ENCODE peak calls at places on chromosomes 11 and 22, in ten cellular contexts. One of them, this sample, is unnamed.

GRCh38 chr22:26435327-26436093 is 6.5 kb downstream of the ASPHD2 start:
- DNase-seq in HCT116: no peak
- DNase-seq in lung: no peak
- DNase-seq in body of pancreas: no peak
- DNase-seq in cardiac muscle cell: no peak
- DNase-seq in CD8-positive, alpha-beta T cell: no peak
- DNase-seq in stomach: no peak
- DNase-seq in mammary epithelial cell: no peak
- DNase-seq in GM23338: no peak
- DNase-seq in thoracic aorta: no peak
- DNase-seq in this sample: no peak

GRCh38 chr11:119490253-119491006 is 67.5 kb upstream of the THY1 start:
- DNase-seq in HCT116: no peak
- DNase-seq in lung: no peak
- DNase-seq in body of pancreas: no peak
- DNase-seq in cardiac muscle cell: no peak
- DNase-seq in CD8-positive, alpha-beta T cell: no peak
- DNase-seq in stomach: no peak
- DNase-seq in mammary epithelial cell: no peak
- DNase-seq in GM23338: no peak
- DNase-seq in thoracic aorta: no peak
- DNase-seq in this sample: no peak

GRCh38 chr11:66316849-66317251 is at the start of gene CD248:
- DNase-seq in HCT116: no peak
- DNase-seq in lung: no peak
- DNase-seq in body of pancreas: no peak
- DNase-seq in cardiac muscle cell: peak; percentile 89
- DNase-seq in CD8-positive, alpha-beta T cell: no peak
- DNase-seq in stomach: no peak
- DNase-seq in mammary epithelial cell: no peak
- DNase-seq in GM23338: peak; percentile 75
- DNase-seq in thoracic aorta: no peak
- DNase-seq in this sample: no peak

GRCh38 chr11:7490054-7490453 is 4.7 kb downstream of the OLFML1 start:
- DNase-seq in HCT116: no peak
- DNase-seq in lung: no peak
- DNase-seq in body of pancreas: peak; percentile 17
- DNase-seq in cardiac muscle cell: no peak
- DNase-seq in CD8-positive, alpha-beta T cell: no peak
- DNase-seq in stomach: no peak
- DNase-seq in mammary epithelial cell: peak; percentile 29
- DNase-seq in GM23338: no peak
- DNase-seq in thoracic aorta: no peak
- DNase-seq in this sample: no peak

GRCh38 chr11:88398372-88399140 is 61.0 kb upstream of the CTSC start:
- DNase-seq in HCT116: peak; percentile 12
- DNase-seq in lung: no peak
- DNase-seq in body of pancreas: no peak
- DNase-seq in cardiac muscle cell: no peak
- DNase-seq in CD8-positive, alpha-beta T cell: no peak
- DNase-seq in stomach: no peak
- DNase-seq in mammary epithelial cell: peak; percentile 94
- DNase-seq in GM23338: no peak
- DNase-seq in thoracic aorta: no peak
- DNase-seq in this sample: no peak

GRCh38 chr22:32866953-32867352 is 65.4 kb downstream of the TIMP3 start:
- DNase-seq in HCT116: no peak
- DNase-seq in lung: no peak
- DNase-seq in body of pancreas: no peak
- DNase-seq in cardiac muscle cell: no peak
- DNase-seq in CD8-positive, alpha-beta T cell: no peak
- DNase-seq in stomach: no peak
- DNase-seq in mammary epithelial cell: no peak
- DNase-seq in GM23338: no peak
- DNase-seq in thoracic aorta: no peak
- DNase-seq in this sample: no peak

GRCh38 chr11:101321222-101321621 is 191.6 kb upstream of the PGR start:
- DNase-seq in HCT116: no peak
- DNase-seq in lung: peak; percentile 77
- DNase-seq in body of pancreas: no peak
- DNase-seq in cardiac muscle cell: no peak
- DNase-seq in CD8-positive, alpha-beta T cell: no peak
- DNase-seq in stomach: no peak
- DNase-seq in mammary epithelial cell: peak; percentile 44
- DNase-seq in GM23338: peak; percentile 54
- DNase-seq in thoracic aorta: no peak
- DNase-seq in this sample: no peak

GRCh38 chr22:41966607-41967240 is 2.5 kb upstream of the SEPTIN3 start:
- DNase-seq in HCT116: peak; percentile 48
- DNase-seq in lung: no peak
- DNase-seq in body of pancreas: peak; percentile 53
- DNase-seq in cardiac muscle cell: peak; percentile 25
- DNase-seq in CD8-positive, alpha-beta T cell: no peak
- DNase-seq in stomach: peak; percentile 38
- DNase-seq in mammary epithelial cell: peak; percentile 87
- DNase-seq in GM23338: peak; percentile 83
- DNase-seq in thoracic aorta: no peak
- DNase-seq in this sample: no peak

GRCh38 chr11:104944080-104944479 is 24.3 kb downstream of the CASP4 start:
- DNase-seq in HCT116: no peak
- DNase-seq in lung: no peak
- DNase-seq in body of pancreas: no peak
- DNase-seq in cardiac muscle cell: no peak
- DNase-seq in CD8-positive, alpha-beta T cell: no peak
- DNase-seq in stomach: no peak
- DNase-seq in mammary epithelial cell: no peak
- DNase-seq in GM23338: no peak
- DNase-seq in thoracic aorta: no peak
- DNase-seq in this sample: no peak

GRCh38 chr11:96105197-96105895 is 181.4 kb upstream of the MTMR2 start:
- DNase-seq in HCT116: no peak
- DNase-seq in lung: no peak
- DNase-seq in body of pancreas: no peak
- DNase-seq in cardiac muscle cell: no peak
- DNase-seq in CD8-positive, alpha-beta T cell: no peak
- DNase-seq in stomach: no peak
- DNase-seq in mammary epithelial cell: peak; percentile 33
- DNase-seq in GM23338: no peak
- DNase-seq in thoracic aorta: no peak
- DNase-seq in this sample: no peak

GRCh38 chr11:65695459-65696241 is 16.4 kb upstream of the KAT5 start:
- DNase-seq in HCT116: peak; percentile 26
- DNase-seq in lung: no peak
- DNase-seq in body of pancreas: peak; percentile 80
- DNase-seq in cardiac muscle cell: no peak
- DNase-seq in CD8-positive, alpha-beta T cell: no peak
- DNase-seq in stomach: peak; percentile 91
- DNase-seq in mammary epithelial cell: peak; percentile 57
- DNase-seq in GM23338: no peak
- DNase-seq in thoracic aorta: no peak
- DNase-seq in this sample: no peak

GRCh38 chr11:3049430-3050243 is 7.6 kb downstream of the CARS1 start:
- DNase-seq in HCT116: peak; percentile 35
- DNase-seq in lung: peak; percentile 59
- DNase-seq in body of pancreas: peak; percentile 81
- DNase-seq in cardiac muscle cell: no peak
- DNase-seq in CD8-positive, alpha-beta T cell: peak; percentile 73
- DNase-seq in stomach: peak; percentile 76
- DNase-seq in mammary epithelial cell: peak; percentile 88
- DNase-seq in GM23338: no peak
- DNase-seq in thoracic aorta: peak; percentile 55
- DNase-seq in this sample: peak; percentile 51

GRCh38 chr22:24542641-24543040 is 12.3 kb downstream of the GUCD1 start:
- DNase-seq in HCT116: no peak
- DNase-seq in lung: peak; percentile 59
- DNase-seq in body of pancreas: peak; percentile 63
- DNase-seq in cardiac muscle cell: no peak
- DNase-seq in CD8-positive, alpha-beta T cell: no peak
- DNase-seq in stomach: peak; percentile 83
- DNase-seq in mammary epithelial cell: no peak
- DNase-seq in GM23338: no peak
- DNase-seq in thoracic aorta: no peak
- DNase-seq in this sample: no peak

GRCh38 chr22:50186789-50187523 is 1.2 kb downstream of the TRABD start:
- DNase-seq in HCT116: no peak
- DNase-seq in lung: no peak
- DNase-seq in body of pancreas: no peak
- DNase-seq in cardiac muscle cell: peak; percentile 18
- DNase-seq in CD8-positive, alpha-beta T cell: no peak
- DNase-seq in stomach: peak; percentile 51
- DNase-seq in mammary epithelial cell: peak; percentile 17
- DNase-seq in GM23338: peak; percentile 44
- DNase-seq in thoracic aorta: no peak
- DNase-seq in this sample: no peak

GRCh38 chr11:77471520-77472234 is 2.2 kb downstream of the PAK1 start:
- DNase-seq in HCT116: no peak
- DNase-seq in lung: no peak
- DNase-seq in body of pancreas: peak; percentile 85
- DNase-seq in cardiac muscle cell: peak; percentile 59
- DNase-seq in CD8-positive, alpha-beta T cell: no peak
- DNase-seq in stomach: peak; percentile 72
- DNase-seq in mammary epithelial cell: peak; percentile 42
- DNase-seq in GM23338: peak; percentile 63
- DNase-seq in thoracic aorta: no peak
- DNase-seq in this sample: no peak
- TF ChIP-seq CTCF in HCT116: peak; percentile 32
- TF ChIP-seq CTCF in lung: no peak
- TF ChIP-seq CTCF in body of pancreas: peak; percentile 19
- TF ChIP-seq CTCF in cardiac muscle cell: peak; percentile 29
- TF ChIP-seq CTCF in CD8-positive, alpha-beta T cell: peak; percentile 27
- TF ChIP-seq CTCF in stomach: no peak
- TF ChIP-seq CTCF in mammary epithelial cell: peak; percentile 44
- TF ChIP-seq CTCF in GM23338: peak; percentile 59
- TF ChIP-seq CTCF in thoracic aorta: no peak
- TF ChIP-seq CTCF in this sample: no peak

GRCh38 chr22:21622624-21623401 is 7.0 kb downstream of the YDJC start:
- DNase-seq in HCT116: no peak
- DNase-seq in lung: no peak
- DNase-seq in body of pancreas: no peak
- DNase-seq in cardiac muscle cell: peak; percentile 25
- DNase-seq in CD8-positive, alpha-beta T cell: no peak
- DNase-seq in stomach: no peak
- DNase-seq in mammary epithelial cell: no peak
- DNase-seq in GM23338: no peak
- DNase-seq in thoracic aorta: no peak
- DNase-seq in this sample: no peak

GRCh38 chr22:21626073-21626734 is 3.6 kb downstream of the YDJC start:
- DNase-seq in HCT116: no peak
- DNase-seq in lung: no peak
- DNase-seq in body of pancreas: no peak
- DNase-seq in cardiac muscle cell: no peak
- DNase-seq in CD8-positive, alpha-beta T cell: no peak
- DNase-seq in stomach: no peak
- DNase-seq in mammary epithelial cell: no peak
- DNase-seq in GM23338: no peak
- DNase-seq in thoracic aorta: no peak
- DNase-seq in this sample: no peak

GRCh38 chr22:21623402-21623970 is 6.3 kb downstream of the YDJC start:
- DNase-seq in HCT116: no peak
- DNase-seq in lung: no peak
- DNase-seq in body of pancreas: no peak
- DNase-seq in cardiac muscle cell: no peak
- DNase-seq in CD8-positive, alpha-beta T cell: no peak
- DNase-seq in stomach: no peak
- DNase-seq in mammary epithelial cell: no peak
- DNase-seq in GM23338: no peak
- DNase-seq in thoracic aorta: no peak
- DNase-seq in this sample: no peak

GRCh38 chr22:21624880-21625791 is 4.7 kb downstream of the YDJC start:
- DNase-seq in HCT116: no peak
- DNase-seq in lung: no peak
- DNase-seq in body of pancreas: no peak
- DNase-seq in cardiac muscle cell: no peak
- DNase-seq in CD8-positive, alpha-beta T cell: no peak
- DNase-seq in stomach: no peak
- DNase-seq in mammary epithelial cell: no peak
- DNase-seq in GM23338: no peak
- DNase-seq in thoracic aorta: no peak
- DNase-seq in this sample: no peak

GRCh38 chr22:21624120-21624879 is 5.5 kb downstream of the YDJC start:
- DNase-seq in HCT116: no peak
- DNase-seq in lung: no peak
- DNase-seq in body of pancreas: no peak
- DNase-seq in cardiac muscle cell: peak; percentile 37
- DNase-seq in CD8-positive, alpha-beta T cell: no peak
- DNase-seq in stomach: no peak
- DNase-seq in mammary epithelial cell: peak; percentile 9
- DNase-seq in GM23338: peak; percentile 89
- DNase-seq in thoracic aorta: no peak
- DNase-seq in this sample: peak; percentile 9
- H3K27ac ChIP-seq in HCT116: peak overlapping the region; percentile 26
- H3K27ac ChIP-seq in lung: no peak overlapping the region
- H3K27ac ChIP-seq in body of pancreas: no peak overlapping the region
- H3K27ac ChIP-seq in cardiac muscle cell: peak overlapping the region; percentile 80
- H3K27ac ChIP-seq in CD8-positive, alpha-beta T cell: no peak overlapping the region
- H3K27ac ChIP-seq in stomach: no peak overlapping the region
- H3K27ac ChIP-seq in mammary epithelial cell: no peak overlapping the region
- H3K27ac ChIP-seq in GM23338: peak overlapping the region; percentile 74
- H3K27ac ChIP-seq in thoracic aorta: peak overlapping the region; percentile 64
- H3K27ac ChIP-seq in this sample: no peak overlapping the region

GRCh38 chr11:134100171-134100570 is 31.3 kb downstream of the JAM3 start:
- DNase-seq in HCT116: no peak
- DNase-seq in lung: no peak
- DNase-seq in body of pancreas: no peak
- DNase-seq in cardiac muscle cell: no peak
- DNase-seq in CD8-positive, alpha-beta T cell: no peak
- DNase-seq in stomach: no peak
- DNase-seq in mammary epithelial cell: no peak
- DNase-seq in GM23338: no peak
- DNase-seq in thoracic aorta: no peak
- DNase-seq in this sample: no peak

GRCh38 chr11:134097146-134097545 is 28.3 kb downstream of the JAM3 start:
- DNase-seq in HCT116: no peak
- DNase-seq in lung: no peak
- DNase-seq in body of pancreas: no peak
- DNase-seq in cardiac muscle cell: no peak
- DNase-seq in CD8-positive, alpha-beta T cell: no peak
- DNase-seq in stomach: no peak
- DNase-seq in mammary epithelial cell: no peak
- DNase-seq in GM23338: no peak
- DNase-seq in thoracic aorta: no peak
- DNase-seq in this sample: no peak

GRCh38 chr11:134101292-134101691 is 32.4 kb downstream of the JAM3 start:
- DNase-seq in HCT116: no peak
- DNase-seq in lung: no peak
- DNase-seq in body of pancreas: no peak
- DNase-seq in cardiac muscle cell: no peak
- DNase-seq in CD8-positive, alpha-beta T cell: no peak
- DNase-seq in stomach: no peak
- DNase-seq in mammary epithelial cell: no peak
- DNase-seq in GM23338: no peak
- DNase-seq in thoracic aorta: no peak
- DNase-seq in this sample: no peak

GRCh38 chr11:134098566-134099184 is 29.8 kb downstream of the JAM3 start:
- DNase-seq in HCT116: peak; percentile 27
- DNase-seq in lung: no peak
- DNase-seq in body of pancreas: peak; percentile 7
- DNase-seq in cardiac muscle cell: peak; percentile 24
- DNase-seq in CD8-positive, alpha-beta T cell: no peak
- DNase-seq in stomach: no peak
- DNase-seq in mammary epithelial cell: peak; percentile 11
- DNase-seq in GM23338: peak; percentile 64
- DNase-seq in thoracic aorta: no peak
- DNase-seq in this sample: no peak
- TF ChIP-seq CTCF in HCT116: peak; percentile 50
- TF ChIP-seq CTCF in lung: no peak
- TF ChIP-seq CTCF in body of pancreas: peak; percentile 29
- TF ChIP-seq CTCF in cardiac muscle cell: no peak
- TF ChIP-seq CTCF in CD8-positive, alpha-beta T cell: no peak
- TF ChIP-seq CTCF in stomach: peak; percentile 8
- TF ChIP-seq CTCF in mammary epithelial cell: peak; percentile 57
- TF ChIP-seq CTCF in GM23338: peak; percentile 64
- TF ChIP-seq CTCF in thoracic aorta: no peak
- TF ChIP-seq CTCF in this sample: no peak

GRCh38 chr22:37676691-37677627 is 1.5 kb downstream of the LGALS1 start:
- DNase-seq in HCT116: peak; percentile 69
- DNase-seq in lung: peak; percentile 88
- DNase-seq in body of pancreas: peak; percentile 89
- DNase-seq in cardiac muscle cell: peak; percentile 60
- DNase-seq in CD8-positive, alpha-beta T cell: peak; percentile 95
- DNase-seq in stomach: peak; percentile 85
- DNase-seq in mammary epithelial cell: peak; percentile 96
- DNase-seq in GM23338: peak; percentile 97
- DNase-seq in thoracic aorta: peak; percentile 87
- DNase-seq in this sample: peak; percentile 92
- H3K27ac ChIP-seq in HCT116: peak overlapping the region; percentile 97
- H3K27ac ChIP-seq in lung: peak overlapping the region; percentile 97
- H3K27ac ChIP-seq in body of pancreas: peak overlapping the region; percentile 86
- H3K27ac ChIP-seq in cardiac muscle cell: no peak overlapping the region
- H3K27ac ChIP-seq in CD8-positive, alpha-beta T cell: peak overlapping the region; percentile 91
- H3K27ac ChIP-seq in stomach: peak overlapping the region; percentile 88
- H3K27ac ChIP-seq in mammary epithelial cell: peak overlapping the region; percentile 78
- H3K27ac ChIP-seq in GM23338: peak overlapping the region; percentile 7
- H3K27ac ChIP-seq in thoracic aorta: peak overlapping the region; percentile 89
- H3K27ac ChIP-seq in this sample: peak overlapping the region; percentile 99